ENCODE peak calls at places on chromosomes 1 and 21, in nine cellular contexts. V is H54; H is dorsolateral prefrontal cortex; O is Caco-2; G is neural crest cell; M is ascending aorta; E is stimulated activated CD4-positive, alpha-beta T cell treated with anti-CD3 and anti-CD28 coated beads, Interleukin-2, amount 100 ng/mL, for 24 hours; Z is thoracic aorta; N is stimulated activated naive B cell treated with anti-CD40 and anti-IgM and Interleukin-4, amounts not matched to agents 10 μg/mL and 1 μg/mL and 100 μg/mL, for 72 hours. A is an unnamed sample.

GRCh38 chr1:18612088-18612487 is 18.6 kb upstream of the PAX7 start:
- DNase-seq in V (no peak), H (no peak), O (no peak), G (no peak), M (no peak), E (no peak), Z (no peak), N (no peak), A (no peak)

GRCh38 chr1:155983191-155984023 is 5.1 kb upstream of the ARHGEF2 start:
- DNase-seq in V (peak), H (no peak), O (peak), G (peak), M (no peak), E (no peak), Z (no peak), N (no peak), A (peak)

GRCh38 chr1:23020731-23021130 is 1.5 kb downstream of the KDM1A start:
- DNase-seq in V (no peak), H (no peak), O (no peak), G (no peak), M (no peak), E (no peak), Z (no peak), N (no peak), A (no peak)

GRCh38 chr1:220448217-220448616 is 79.7 kb upstream of the MARK1 start:
- DNase-seq in V (no peak), H (no peak), O (no peak), G (no peak), M (no peak), E (no peak), Z (no peak), N (no peak), A (no peak)

GRCh38 chr21:26840912-26841311 is 4.3 kb downstream of the ADAMTS1 start:
- DNase-seq in V (no peak), H (peak), O (no peak), G (no peak), M (no peak), E (no peak), Z (peak), N (no peak), A (peak)

GRCh38 chr1:12031039-12031980 is 12.0 kb downstream of the MIIP start:
- DNase-seq in V (no peak), H (no peak), O (peak), G (peak), M (no peak), E (peak), Z (no peak), N (no peak), A (peak)

GRCh38 chr1:186634511-186634910 is 45.7 kb downstream of the PTGS2 start:
- DNase-seq in V (no peak), H (no peak), O (no peak), G (no peak), M (no peak), E (no peak), Z (no peak), N (no peak), A (no peak)

GRCh38 chr1:109425902-109426277 is 358 bp downstream of the PSMA5 start:
- DNase-seq in V (peak), H (no peak), O (peak), G (peak), M (peak), E (peak), Z (peak), N (peak), A (peak)

A was measured in fibroblast of the aortic adventitia.